ENCODE peak calls at places on chromosomes 2 and 18, in ten cellular contexts. One of them, this sample, is unnamed.
A peak's percentile ranks its signal among the peaks of the same experiment; 100 is the strongest.

GRCh38 chr2:128602038-128602698 is 283.5 kb upstream of the HS6ST1 start:
- DNase-seq in endodermal cell: no peak
- DNase-seq in left ventricle myocardium inferior: peak; percentile 7
- DNase-seq in dorsolateral prefrontal cortex: peak; percentile 20
- DNase-seq in uterus: peak; percentile 3
- DNase-seq in foreskin fibroblast: no peak
- DNase-seq in fibroblast of lung: no peak
- DNase-seq in NB4: no peak
- DNase-seq in kidney epithelial cell: no peak
- DNase-seq in hepatocyte: no peak
- DNase-seq in this sample: no peak

GRCh38 chr2:25342372-25343186 is 854 bp upstream of the DNMT3A start:
- DNase-seq in uterus: peak; percentile 85
- DNase-seq in fibroblast of lung: peak; percentile 81
- DNase-seq in endodermal cell: peak; percentile 98
- DNase-seq in foreskin fibroblast: peak; percentile 92
- DNase-seq in dorsolateral prefrontal cortex: peak; percentile 78
- DNase-seq in hepatocyte: peak; percentile 96
- DNase-seq in left ventricle myocardium inferior: peak; percentile 81
- DNase-seq in NB4: peak; percentile 91
- DNase-seq in kidney epithelial cell: no peak
- DNase-seq in this sample: no peak

GRCh38 chr2:210620456-210620855 is 64.1 kb downstream of the CPS1 start:
- DNase-seq in uterus: no peak
- DNase-seq in hepatocyte: no peak
- DNase-seq in foreskin fibroblast: no peak
- DNase-seq in endodermal cell: peak; percentile 78
- DNase-seq in fibroblast of lung: peak; percentile 21
- DNase-seq in NB4: no peak
- DNase-seq in left ventricle myocardium inferior: no peak
- DNase-seq in kidney epithelial cell: no peak
- DNase-seq in dorsolateral prefrontal cortex: no peak
- DNase-seq in this sample: no peak

GRCh38 chr2:136715146-136715545 is 50.2 kb upstream of the THSD7B start:
- DNase-seq in left ventricle myocardium inferior: no peak
- DNase-seq in uterus: no peak
- DNase-seq in NB4: no peak
- DNase-seq in hepatocyte: no peak
- DNase-seq in foreskin fibroblast: no peak
- DNase-seq in endodermal cell: no peak
- DNase-seq in kidney epithelial cell: no peak
- DNase-seq in fibroblast of lung: no peak
- DNase-seq in dorsolateral prefrontal cortex: no peak
- DNase-seq in this sample: no peak

GRCh38 chr2:152428800-152429637 is 94.0 kb downstream of the FMNL2 start:
- DNase-seq in dorsolateral prefrontal cortex: no peak
- DNase-seq in left ventricle myocardium inferior: no peak
- DNase-seq in NB4: no peak
- DNase-seq in fibroblast of lung: no peak
- DNase-seq in foreskin fibroblast: no peak
- DNase-seq in kidney epithelial cell: no peak
- DNase-seq in hepatocyte: no peak
- DNase-seq in uterus: no peak
- DNase-seq in endodermal cell: no peak
- DNase-seq in this sample: no peak

GRCh38 chr2:196369967-196370366 is 198.6 kb upstream of the STK17B start:
- DNase-seq in endodermal cell: no peak
- DNase-seq in left ventricle myocardium inferior: no peak
- DNase-seq in foreskin fibroblast: no peak
- DNase-seq in hepatocyte: no peak
- DNase-seq in fibroblast of lung: no peak
- DNase-seq in uterus: no peak
- DNase-seq in NB4: no peak
- DNase-seq in kidney epithelial cell: no peak
- DNase-seq in dorsolateral prefrontal cortex: no peak
- DNase-seq in this sample: no peak

GRCh38 chr2:186544255-186544675 is 45.6 kb upstream of the ITGAV start:
- DNase-seq in dorsolateral prefrontal cortex: no peak
- DNase-seq in hepatocyte: peak; percentile 51
- DNase-seq in NB4: no peak
- DNase-seq in left ventricle myocardium inferior: no peak
- DNase-seq in kidney epithelial cell: peak; percentile 83
- DNase-seq in uterus: no peak
- DNase-seq in foreskin fibroblast: peak; percentile 87
- DNase-seq in fibroblast of lung: peak; percentile 92
- DNase-seq in endodermal cell: no peak
- DNase-seq in this sample: peak; percentile 93

GRCh38 chr2:142140434-142140845 is 9.6 kb upstream of the LRP1B start:
- DNase-seq in uterus: no peak
- DNase-seq in left ventricle myocardium inferior: no peak
- DNase-seq in NB4: peak; percentile 45
- DNase-seq in dorsolateral prefrontal cortex: no peak
- DNase-seq in foreskin fibroblast: peak; percentile 57
- DNase-seq in endodermal cell: no peak
- DNase-seq in hepatocyte: peak; percentile 57
- DNase-seq in kidney epithelial cell: no peak
- DNase-seq in fibroblast of lung: no peak
- DNase-seq in this sample: no peak

GRCh38 chr18:10318686-10318960 is 135.8 kb upstream of the APCDD1 start:
- DNase-seq in dorsolateral prefrontal cortex: no peak
- DNase-seq in left ventricle myocardium inferior: no peak
- DNase-seq in foreskin fibroblast: peak; percentile 79
- DNase-seq in uterus: no peak
- DNase-seq in hepatocyte: no peak
- DNase-seq in NB4: no peak
- DNase-seq in fibroblast of lung: peak; percentile 36
- DNase-seq in endodermal cell: no peak
- DNase-seq in kidney epithelial cell: no peak
- DNase-seq in this sample: no peak

GRCh38 chr2:165293439-165294420 is 54.5 kb downstream of the SCN2A start:
- DNase-seq in NB4: peak; percentile 79
- DNase-seq in left ventricle myocardium inferior: no peak
- DNase-seq in endodermal cell: peak; percentile 68
- DNase-seq in hepatocyte: peak; percentile 94
- DNase-seq in uterus: peak; percentile 18
- DNase-seq in fibroblast of lung: peak; percentile 90
- DNase-seq in foreskin fibroblast: peak; percentile 90
- DNase-seq in kidney epithelial cell: peak; percentile 82
- DNase-seq in dorsolateral prefrontal cortex: no peak
- DNase-seq in this sample: peak; percentile 68

GRCh38 chr2:232310189-232310588 is 68.4 kb upstream of the ALPP start:
- DNase-seq in foreskin fibroblast: no peak
- DNase-seq in fibroblast of lung: no peak
- DNase-seq in endodermal cell: no peak
- DNase-seq in hepatocyte: no peak
- DNase-seq in uterus: no peak
- DNase-seq in NB4: peak; percentile 35
- DNase-seq in left ventricle myocardium inferior: no peak
- DNase-seq in kidney epithelial cell: no peak
- DNase-seq in dorsolateral prefrontal cortex: no peak
- DNase-seq in this sample: no peak

GRCh38 chr18:8381801-8382459 is 227.3 kb upstream of the RAB12 start:
- DNase-seq in uterus: no peak
- DNase-seq in endodermal cell: no peak
- DNase-seq in hepatocyte: no peak
- DNase-seq in dorsolateral prefrontal cortex: no peak
- DNase-seq in foreskin fibroblast: no peak
- DNase-seq in NB4: no peak
- DNase-seq in fibroblast of lung: peak; percentile 75
- DNase-seq in left ventricle myocardium inferior: no peak
- DNase-seq in kidney epithelial cell: no peak
- DNase-seq in this sample: no peak

GRCh38 chr2:30165617-30166016 is 18.8 kb downstream of the YPEL5 start:
- DNase-seq in foreskin fibroblast: no peak
- DNase-seq in hepatocyte: no peak
- DNase-seq in fibroblast of lung: no peak
- DNase-seq in uterus: no peak
- DNase-seq in kidney epithelial cell: no peak
- DNase-seq in NB4: no peak
- DNase-seq in left ventricle myocardium inferior: no peak
- DNase-seq in dorsolateral prefrontal cortex: no peak
- DNase-seq in endodermal cell: no peak
- DNase-seq in this sample: no peak

DNA sequence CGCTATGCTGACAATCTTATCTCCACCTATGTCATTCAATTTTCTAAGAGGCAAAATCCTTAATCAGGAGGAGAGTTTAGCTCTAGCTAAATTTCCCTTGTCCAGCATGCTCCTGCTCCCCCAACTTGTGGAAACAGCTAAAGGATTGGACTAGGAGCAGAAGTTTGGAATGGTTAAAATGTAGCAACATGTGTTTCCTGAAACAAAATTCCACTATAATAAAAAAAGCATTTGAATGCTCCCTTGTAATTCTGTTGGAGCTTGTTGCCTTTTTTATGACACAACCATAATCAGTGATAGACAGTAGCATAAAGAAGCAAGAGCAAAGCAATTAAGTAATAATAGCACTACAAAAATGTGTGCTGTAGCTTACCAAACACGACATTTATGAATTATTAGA is 6.9 kb downstream of the ACTR3 start:
- DNase-seq in dorsolateral prefrontal cortex: no peak
- DNase-seq in foreskin fibroblast: peak; percentile 27
- DNase-seq in uterus: no peak
- DNase-seq in NB4: no peak
- DNase-seq in endodermal cell: no peak
- DNase-seq in hepatocyte: no peak
- DNase-seq in fibroblast of lung: no peak
- DNase-seq in kidney epithelial cell: no peak
- DNase-seq in left ventricle myocardium inferior: no peak
- DNase-seq in this sample: no peak
- H3K4me3 ChIP-seq in dorsolateral prefrontal cortex: no peak overlapping the region
- H3K4me3 ChIP-seq in foreskin fibroblast: no peak overlapping the region
- H3K4me3 ChIP-seq in uterus: no peak overlapping the region
- H3K4me3 ChIP-seq in NB4: no peak overlapping the region
- H3K4me3 ChIP-seq in endodermal cell: peak overlapping the region; percentile 38
- H3K4me3 ChIP-seq in hepatocyte: no peak overlapping the region
- H3K4me3 ChIP-seq in fibroblast of lung: no peak overlapping the region
- H3K4me3 ChIP-seq in kidney epithelial cell: no peak overlapping the region
- H3K4me3 ChIP-seq in left ventricle myocardium inferior: no peak overlapping the region
- H3K4me3 ChIP-seq in this sample: no peak overlapping the region

DNA sequence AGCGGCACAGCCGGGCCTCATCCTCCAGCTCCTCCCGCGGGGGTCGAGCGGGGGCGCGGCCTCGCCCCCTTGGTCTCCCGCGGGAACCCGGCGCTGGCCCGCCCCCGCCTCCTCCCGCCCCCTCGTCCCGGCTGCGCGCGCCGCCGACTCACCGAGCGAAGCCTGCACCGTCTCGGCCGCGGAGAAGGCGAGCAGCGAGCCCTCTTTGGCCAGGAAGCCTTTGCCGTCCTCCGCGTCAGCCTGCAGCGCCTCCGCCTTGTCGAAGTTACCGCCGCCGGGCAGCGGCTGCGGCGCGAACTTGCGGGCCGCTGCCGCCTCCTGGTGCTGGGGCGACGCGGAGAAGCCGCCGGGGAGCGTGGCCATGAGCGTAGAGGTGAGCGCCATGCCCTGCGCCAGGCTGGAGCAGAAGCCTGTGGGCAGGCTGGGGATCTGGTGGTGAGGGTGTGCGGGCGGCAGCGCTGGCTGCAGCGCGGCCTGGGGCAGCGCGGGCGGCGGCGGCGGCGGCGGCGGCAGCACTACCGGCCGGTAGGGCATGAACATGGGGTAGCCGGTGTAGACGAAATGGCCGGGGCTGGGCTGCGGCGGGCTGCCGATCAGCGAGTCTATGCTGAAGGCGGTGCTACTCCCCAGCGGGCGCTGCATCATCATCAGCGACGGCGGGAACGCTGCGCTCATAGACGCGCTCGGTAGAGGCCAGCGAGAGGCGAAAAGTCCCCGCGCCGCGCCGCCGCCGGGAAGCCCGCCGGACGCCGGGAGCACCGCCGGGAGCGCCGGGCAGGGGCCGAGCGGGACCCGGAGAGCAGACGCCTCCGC is 683 bp downstream of the GBX2 start:
- DNase-seq in foreskin fibroblast: peak; percentile 66
- DNase-seq in kidney epithelial cell: no peak
- DNase-seq in left ventricle myocardium inferior: no peak
- DNase-seq in fibroblast of lung: peak; percentile 66
- DNase-seq in uterus: no peak
- DNase-seq in endodermal cell: peak; percentile 83
- DNase-seq in hepatocyte: peak; percentile 70
- DNase-seq in dorsolateral prefrontal cortex: no peak
- DNase-seq in NB4: peak; percentile 64
- DNase-seq in this sample: no peak
- TF ChIP-seq CTCF in foreskin fibroblast: peak; percentile 27
- TF ChIP-seq CTCF in kidney epithelial cell: no peak
- TF ChIP-seq CTCF in left ventricle myocardium inferior: peak; percentile 53
- TF ChIP-seq CTCF in fibroblast of lung: no peak
- TF ChIP-seq CTCF in uterus: no peak
- TF ChIP-seq CTCF in endodermal cell: peak; percentile 54
- TF ChIP-seq CTCF in hepatocyte: peak; percentile 43
- TF ChIP-seq CTCF in dorsolateral prefrontal cortex: no peak
- TF ChIP-seq CTCF in NB4: no peak
- TF ChIP-seq CTCF in this sample: peak; percentile 30

DNA sequence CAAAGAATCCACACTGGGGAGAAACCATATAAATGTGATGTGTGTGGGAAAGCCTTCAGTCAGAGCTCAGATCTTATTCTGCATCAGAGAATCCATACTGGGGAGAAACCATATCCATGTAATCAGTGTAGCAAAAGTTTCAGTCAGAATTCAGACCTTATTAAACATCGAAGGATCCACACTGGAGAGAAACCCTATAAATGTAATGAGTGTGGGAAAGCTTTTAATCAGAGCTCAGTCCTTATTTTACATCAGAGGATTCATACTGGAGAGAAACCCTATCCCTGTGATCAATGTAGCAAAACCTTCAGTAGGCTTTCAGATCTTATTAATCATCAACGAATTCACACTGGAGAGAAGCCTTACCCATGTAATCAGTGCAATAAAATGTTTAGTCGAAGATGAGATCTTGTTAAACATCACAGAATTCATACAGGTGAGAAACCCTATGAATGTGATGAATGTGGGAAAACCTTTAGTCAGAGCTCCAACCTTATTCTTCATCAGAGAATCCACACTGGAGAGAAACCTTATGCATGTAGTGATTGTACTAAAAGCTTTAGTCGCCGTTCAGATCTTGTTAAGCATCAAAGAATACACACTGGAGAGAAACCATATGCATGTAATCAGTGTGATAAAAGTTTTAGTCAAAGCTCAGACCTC is 16.7 kb upstream of the ZSCAN30 start:
- DNase-seq in dorsolateral prefrontal cortex: no peak
- DNase-seq in kidney epithelial cell: no peak
- DNase-seq in endodermal cell: no peak
- DNase-seq in fibroblast of lung: no peak
- DNase-seq in hepatocyte: no peak
- DNase-seq in left ventricle myocardium inferior: no peak
- DNase-seq in uterus: no peak
- DNase-seq in NB4: no peak
- DNase-seq in foreskin fibroblast: no peak
- DNase-seq in this sample: no peak
- H3K4me3 ChIP-seq in dorsolateral prefrontal cortex: no peak overlapping the region
- H3K4me3 ChIP-seq in kidney epithelial cell: no peak overlapping the region
- H3K4me3 ChIP-seq in endodermal cell: peak overlapping the region; percentile 71
- H3K4me3 ChIP-seq in fibroblast of lung: no peak overlapping the region
- H3K4me3 ChIP-seq in hepatocyte: no peak overlapping the region
- H3K4me3 ChIP-seq in left ventricle myocardium inferior: no peak overlapping the region
- H3K4me3 ChIP-seq in uterus: no peak overlapping the region
- H3K4me3 ChIP-seq in NB4: no peak overlapping the region
- H3K4me3 ChIP-seq in foreskin fibroblast: no peak overlapping the region
- H3K4me3 ChIP-seq in this sample: no peak overlapping the region

GRCh38 chr2:47438084-47438483 is 35.1 kb downstream of the MSH2 start:
- DNase-seq in foreskin fibroblast: no peak
- DNase-seq in endodermal cell: no peak
- DNase-seq in hepatocyte: no peak
- DNase-seq in dorsolateral prefrontal cortex: no peak
- DNase-seq in fibroblast of lung: no peak
- DNase-seq in left ventricle myocardium inferior: no peak
- DNase-seq in kidney epithelial cell: no peak
- DNase-seq in uterus: no peak
- DNase-seq in NB4: no peak
- DNase-seq in this sample: no peak

GRCh38 chr2:47437287-47437686 is 34.3 kb downstream of the MSH2 start:
- DNase-seq in endodermal cell: no peak
- DNase-seq in kidney epithelial cell: no peak
- DNase-seq in foreskin fibroblast: peak; percentile 61
- DNase-seq in dorsolateral prefrontal cortex: no peak
- DNase-seq in uterus: no peak
- DNase-seq in left ventricle myocardium inferior: no peak
- DNase-seq in NB4: peak; percentile 43
- DNase-seq in hepatocyte: peak; percentile 59
- DNase-seq in fibroblast of lung: peak; percentile 35
- DNase-seq in this sample: no peak
- TF ChIP-seq CTCF in endodermal cell: peak; percentile 66
- TF ChIP-seq CTCF in kidney epithelial cell: peak; percentile 44
- TF ChIP-seq CTCF in foreskin fibroblast: peak; percentile 28
- TF ChIP-seq CTCF in dorsolateral prefrontal cortex: peak; percentile 68
- TF ChIP-seq CTCF in uterus: peak; percentile 60
- TF ChIP-seq CTCF in left ventricle myocardium inferior: peak; percentile 70
- TF ChIP-seq CTCF in NB4: no peak
- TF ChIP-seq CTCF in hepatocyte: peak; percentile 70
- TF ChIP-seq CTCF in fibroblast of lung: peak; percentile 42
- TF ChIP-seq CTCF in this sample: peak; percentile 53